ENCODE peak calls at places on chromosomes 11 and 22, in seven cellular contexts. One of them, this sample, is unnamed. For H3K36me3 and H3K4me1, the result is how much of the 10 kb centered on the place peaks cover.

GRCh38 chr11:10893713-10894112 is 35.9 kb upstream of the ZBED5 start:
- DNase-seq in K562: no peak
- DNase-seq in GM12878: no peak
- DNase-seq in HepG2: peak
- DNase-seq in HCT116: no peak
- DNase-seq in SK-N-SH: no peak
- DNase-seq in H1: no peak
- DNase-seq in this sample: no peak

GRCh38 chr22:44734801-44735517 is 17.4 kb upstream of the ARHGAP8 start:
- DNase-seq in K562: no peak
- DNase-seq in GM12878: no peak
- DNase-seq in HepG2: no peak
- DNase-seq in HCT116: no peak
- DNase-seq in SK-N-SH: no peak
- DNase-seq in H1: no peak
- DNase-seq in this sample: no peak

GRCh38 chr11:128180446-128181089 is 406.8 kb downstream of the ETS1 start:
- DNase-seq in K562: no peak
- DNase-seq in GM12878: no peak
- DNase-seq in HepG2: no peak
- DNase-seq in HCT116: no peak
- DNase-seq in SK-N-SH: no peak
- DNase-seq in H1: no peak
- DNase-seq in this sample: no peak

GRCh38 chr22:28282346-28282745 is 363.3 kb upstream of the PITPNB start:
- DNase-seq in K562: no peak
- DNase-seq in GM12878: no peak
- DNase-seq in HepG2: no peak
- DNase-seq in HCT116: no peak
- DNase-seq in SK-N-SH: no peak
- DNase-seq in H1: no peak
- DNase-seq in this sample: no peak

GRCh38 chr11:42524534-42525227 is 787.1 kb upstream of the API5 start:
- DNase-seq in K562: peak
- DNase-seq in GM12878: peak
- DNase-seq in HepG2: peak
- DNase-seq in HCT116: no peak
- DNase-seq in SK-N-SH: peak
- DNase-seq in H1: peak
- DNase-seq in this sample: peak

GRCh38 chr22:47836957-47837356 is 1074.5 kb downstream of the TBC1D22A start:
- DNase-seq in K562: no peak
- DNase-seq in GM12878: no peak
- DNase-seq in HepG2: no peak
- DNase-seq in HCT116: no peak
- DNase-seq in SK-N-SH: no peak
- DNase-seq in H1: no peak
- DNase-seq in this sample: no peak

GRCh38 chr11:1825039-1825740 is 9.6 kb upstream of the SYT8 start:
- DNase-seq in K562: peak
- DNase-seq in GM12878: no peak
- DNase-seq in HepG2: peak
- DNase-seq in HCT116: no peak
- DNase-seq in SK-N-SH: no peak
- DNase-seq in H1: peak
- DNase-seq in this sample: peak

GRCh38 chr11:1483445-1483961 is 3.1 kb downstream of the MOB2 start:
- DNase-seq in K562: no peak
- DNase-seq in GM12878: no peak
- DNase-seq in HepG2: no peak
- DNase-seq in HCT116: no peak
- DNase-seq in SK-N-SH: no peak
- DNase-seq in H1: no peak
- DNase-seq in this sample: no peak

GRCh38 chr11:5624489-5625278 is at the start of gene TRIM34:
- DNase-seq in K562: peak
- DNase-seq in GM12878: peak
- DNase-seq in HepG2: no peak
- DNase-seq in HCT116: no peak
- DNase-seq in SK-N-SH: no peak
- DNase-seq in H1: no peak
- DNase-seq in this sample: no peak

GRCh38 chr22:46936378-46936916 is 174.0 kb downstream of the TBC1D22A start:
- DNase-seq in K562: no peak
- DNase-seq in GM12878: no peak
- DNase-seq in HepG2: peak
- DNase-seq in HCT116: no peak
- DNase-seq in SK-N-SH: no peak
- DNase-seq in H1: no peak
- DNase-seq in this sample: no peak

GRCh38 chr11:3989251-3989650 is 105.3 kb upstream of the RRM1 start:
- DNase-seq in K562: no peak
- DNase-seq in GM12878: no peak
- DNase-seq in HepG2: no peak
- DNase-seq in HCT116: no peak
- DNase-seq in SK-N-SH: no peak
- DNase-seq in H1: peak
- DNase-seq in this sample: no peak

DNA sequence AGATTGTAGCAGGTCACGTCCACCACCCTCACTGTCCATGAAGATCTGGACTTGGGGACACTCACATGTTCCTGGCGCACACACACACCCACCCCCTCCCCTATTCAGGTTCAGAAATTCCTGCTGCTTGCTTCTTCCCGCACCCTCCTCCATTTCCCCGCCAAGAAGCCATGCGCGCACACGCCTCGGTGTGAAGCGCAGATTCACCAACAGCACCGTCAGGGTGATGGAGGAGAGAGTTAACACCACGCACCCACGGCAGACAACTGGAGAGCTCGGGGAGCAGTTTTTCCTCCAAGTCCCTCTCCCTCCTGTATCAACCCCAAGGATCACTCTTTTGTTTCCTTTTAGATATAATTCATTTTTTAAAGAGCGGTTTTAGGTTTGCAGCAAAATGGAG is 113.4 kb downstream of the BCR start:
- DNase-seq in K562: no peak
- DNase-seq in GM12878: no peak
- DNase-seq in HepG2: no peak
- DNase-seq in HCT116: no peak
- DNase-seq in SK-N-SH: no peak
- DNase-seq in H1: no peak
- DNase-seq in this sample: no peak
- H3K36me3 ChIP-seq in K562: under half
- H3K36me3 ChIP-seq in GM12878: under half
- H3K36me3 ChIP-seq in HepG2: under half
- H3K36me3 ChIP-seq in HCT116: under half
- H3K36me3 ChIP-seq in SK-N-SH: half or more
- H3K36me3 ChIP-seq in H1: half or more
- H3K36me3 ChIP-seq in this sample: half or more

DNA sequence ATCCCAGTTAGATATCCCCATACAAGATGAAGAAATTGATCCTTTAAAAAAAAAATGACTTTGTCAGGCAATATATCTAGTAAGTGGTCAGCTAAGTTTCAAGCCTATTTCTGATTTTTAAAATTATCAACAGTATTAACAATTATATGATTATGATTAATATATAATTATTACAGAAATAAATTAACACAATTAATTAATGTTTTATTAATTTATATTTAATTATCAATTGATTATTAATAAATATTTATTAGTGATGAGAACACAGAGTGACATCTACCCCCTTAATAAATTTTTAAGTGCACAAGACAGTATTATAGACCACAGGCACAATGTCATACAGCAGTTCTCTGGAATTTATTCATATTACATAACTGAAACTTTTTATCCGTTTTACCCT is 22.0 kb downstream of the MUC15 start:
- DNase-seq in K562: no peak
- DNase-seq in GM12878: no peak
- DNase-seq in HepG2: no peak
- DNase-seq in HCT116: no peak
- DNase-seq in SK-N-SH: no peak
- DNase-seq in H1: no peak
- DNase-seq in this sample: no peak
- H3K4me1 ChIP-seq in K562: under half
- H3K4me1 ChIP-seq in GM12878: under half
- H3K4me1 ChIP-seq in HepG2: under half
- H3K4me1 ChIP-seq in HCT116: under half
- H3K4me1 ChIP-seq in SK-N-SH: under half
- H3K4me1 ChIP-seq in H1: under half
- H3K4me1 ChIP-seq in this sample: under half

DNA sequence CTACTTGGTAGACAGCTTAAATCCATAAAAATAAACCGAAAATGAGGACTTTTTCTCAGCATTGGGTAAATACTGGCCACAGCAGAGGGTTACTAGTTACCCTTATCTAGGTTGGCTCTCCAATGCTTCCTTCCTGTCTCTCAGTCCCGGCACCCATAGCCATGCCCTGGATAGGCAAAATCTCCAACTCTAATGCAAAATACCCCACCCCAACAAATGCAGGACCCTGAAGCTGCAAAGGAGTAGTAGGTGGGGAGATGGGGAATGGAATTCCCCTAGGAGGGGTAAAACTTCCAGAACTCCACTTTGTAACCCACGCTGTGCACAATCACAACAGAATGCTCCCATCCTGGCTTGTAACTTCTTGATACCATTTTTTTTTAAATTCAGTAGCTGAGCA is 2.9 kb downstream of the PAX6 start:
- DNase-seq in K562: no peak
- DNase-seq in GM12878: no peak
- DNase-seq in HepG2: no peak
- DNase-seq in HCT116: no peak
- DNase-seq in SK-N-SH: no peak
- DNase-seq in H1: no peak
- DNase-seq in this sample: no peak
- TF ChIP-seq YY1 in K562: no peak
- TF ChIP-seq YY1 in GM12878: no peak
- TF ChIP-seq YY1 in HepG2: no peak
- TF ChIP-seq YY1 in HCT116: no peak
- TF ChIP-seq YY1 in SK-N-SH: no peak
- TF ChIP-seq YY1 in H1: no peak
- TF ChIP-seq YY1 in this sample: no peak

GRCh38 chr22:36743591-36744412 is 32.1 kb downstream of the IFT27 start:
- DNase-seq in K562: no peak
- DNase-seq in GM12878: no peak
- DNase-seq in HepG2: no peak
- DNase-seq in HCT116: no peak
- DNase-seq in SK-N-SH: peak
- DNase-seq in H1: no peak
- DNase-seq in this sample: no peak
- H3K36me3 ChIP-seq in K562: under half
- H3K36me3 ChIP-seq in GM12878: under half
- H3K36me3 ChIP-seq in HepG2: under half
- H3K36me3 ChIP-seq in HCT116: under half
- H3K36me3 ChIP-seq in SK-N-SH: under half
- H3K36me3 ChIP-seq in H1: under half
- H3K36me3 ChIP-seq in this sample: under half

GRCh38 chr11:45383229-45383628 is 97.1 kb upstream of the SYT13 start:
- DNase-seq in K562: no peak
- DNase-seq in GM12878: no peak
- DNase-seq in HepG2: no peak
- DNase-seq in HCT116: no peak
- DNase-seq in SK-N-SH: no peak
- DNase-seq in H1: no peak
- DNase-seq in this sample: no peak

GRCh38 chr11:45384016-45384415 is 97.9 kb upstream of the SYT13 start:
- DNase-seq in K562: no peak
- DNase-seq in GM12878: no peak
- DNase-seq in HepG2: no peak
- DNase-seq in HCT116: no peak
- DNase-seq in SK-N-SH: no peak
- DNase-seq in H1: no peak
- DNase-seq in this sample: no peak

GRCh38 chr11:45384711-45385241 is 98.6 kb upstream of the SYT13 start:
- DNase-seq in K562: no peak
- DNase-seq in GM12878: no peak
- DNase-seq in HepG2: no peak
- DNase-seq in HCT116: no peak
- DNase-seq in SK-N-SH: no peak
- DNase-seq in H1: no peak
- DNase-seq in this sample: no peak

GRCh38 chr11:45385844-45386243 is 99.7 kb upstream of the SYT13 start:
- DNase-seq in K562: no peak
- DNase-seq in GM12878: no peak
- DNase-seq in HepG2: no peak
- DNase-seq in HCT116: no peak
- DNase-seq in SK-N-SH: no peak
- DNase-seq in H1: no peak
- DNase-seq in this sample: no peak

GRCh38 chr11:45385423-45385822 is 99.3 kb upstream of the SYT13 start:
- DNase-seq in K562: no peak
- DNase-seq in GM12878: no peak
- DNase-seq in HepG2: no peak
- DNase-seq in HCT116: no peak
- DNase-seq in SK-N-SH: no peak
- DNase-seq in H1: no peak
- DNase-seq in this sample: no peak
- H3K4me1 ChIP-seq in K562: under half
- H3K4me1 ChIP-seq in GM12878: under half
- H3K4me1 ChIP-seq in HepG2: under half
- H3K4me1 ChIP-seq in HCT116: under half
- H3K4me1 ChIP-seq in SK-N-SH: under half
- H3K4me1 ChIP-seq in H1: under half
- H3K4me1 ChIP-seq in this sample: under half

GRCh38 chr22:31150615-31151014 is 9.4 kb upstream of the RNF185 start:
- DNase-seq in K562: no peak
- DNase-seq in GM12878: no peak
- DNase-seq in HepG2: peak
- DNase-seq in HCT116: no peak
- DNase-seq in SK-N-SH: no peak
- DNase-seq in H1: no peak
- DNase-seq in this sample: no peak
- TF ChIP-seq YY1 in K562: no peak
- TF ChIP-seq YY1 in GM12878: no peak
- TF ChIP-seq YY1 in HepG2: no peak
- TF ChIP-seq YY1 in HCT116: no peak
- TF ChIP-seq YY1 in SK-N-SH: no peak
- TF ChIP-seq YY1 in H1: no peak
- TF ChIP-seq YY1 in this sample: no peak

This sample was measured in NT2/D1.